ENCODE peak calls at places on chromosome 14, in seven cellular contexts. T is mesenchymal stem cell, X is trophoblast cell, S is neuronal stem cell, I is H9, L is H1, B is mesendoderm. D is an unnamed sample.

GRCh38 chr14:32374155-32374554 is 45.1 kb downstream of the AKAP6 start:
- DNase-seq in T (peak), X (no peak), S (no peak), I (no peak), L (no peak), B (no peak), D (no peak)

GRCh38 chr14:46490150-46490769 is 161.3 kb downstream of the RPL10L start:
- DNase-seq in T (peak), X (no peak), S (peak), I (peak), L (no peak), B (peak), D (no peak)

GRCh38 chr14:54447231-54447692 is 6.1 kb upstream of the CNIH1 start:
- DNase-seq in T (peak), X (peak), S (no peak), I (no peak), L (no peak), B (no peak), D (peak)

GRCh38 chr14:89041245-89041585 is 216.8 kb downstream of the TTC8 start:
- DNase-seq in T (no peak), X (peak), S (no peak), I (no peak), L (no peak), B (peak), D (no peak)

GRCh38 chr14:35366048-35366428 is 38.5 kb downstream of the NFKBIA start:
- DNase-seq in T (peak), X (peak), S (no peak), I (no peak), L (no peak), B (no peak), D (peak)

GRCh38 chr14:81246561-81247270 is 26.0 kb upstream of the GTF2A1 start:
- DNase-seq in T (no peak), X (no peak), S (no peak), I (no peak), L (no peak), B (no peak), D (no peak)

GRCh38 chr14:75307700-75308379 is 29.2 kb downstream of the FOS start:
- DNase-seq in T (peak), X (peak), S (peak), I (peak), L (peak), B (peak), D (peak)

GRCh38 chr14:35531960-35532747 is 1.8 kb upstream of the INSM2 start:
- DNase-seq in T (no peak), X (no peak), S (no peak), I (no peak), L (no peak), B (no peak), D (no peak)

GRCh38 chr14:55578511-55578910 is 1.5 kb upstream of the KTN1 start:
- DNase-seq in T (no peak), X (no peak), S (no peak), I (no peak), L (no peak), B (no peak), D (no peak)

GRCh38 chr14:38056270-38056669 is 151.4 kb upstream of the SSTR1 start:
- DNase-seq in T (peak), X (no peak), S (no peak), I (no peak), L (no peak), B (peak), D (no peak)

GRCh38 chr14:36070056-36071043 is 106.2 kb downstream of the PTCSC3 start:
- DNase-seq in T (peak), X (peak), S (peak), I (peak), L (peak), B (peak), D (peak)

GRCh38 chr14:77485901-77486678 is 12.5 kb downstream of the ISM2 start:
- DNase-seq in T (peak), X (peak), S (no peak), I (no peak), L (no peak), B (no peak), D (peak)

GRCh38 chr14:61406670-61407069 is 85.3 kb downstream of the PRKCH start:
- DNase-seq in T (no peak), X (no peak), S (no peak), I (no peak), L (no peak), B (peak), D (no peak)

GRCh38 chr14:93223565-93223964 is 16.5 kb downstream of the UBR7 start:
- DNase-seq in T (no peak), X (no peak), S (no peak), I (no peak), L (no peak), B (no peak), D (no peak)

GRCh38 chr14:68522510-68523325 is 270.1 kb downstream of the ZFP36L1 start:
- DNase-seq in T (no peak), X (no peak), S (peak), I (no peak), L (no peak), B (peak), D (no peak)

GRCh38 chr14:94027566-94028449 is 1.7 kb downstream of the OTUB2 start:
- DNase-seq in T (no peak), X (no peak), S (no peak), I (no peak), L (no peak), B (no peak), D (no peak)

GRCh38 chr14:95402184-95402583 is 82.5 kb upstream of the CLMN start:
- DNase-seq in T (no peak), X (no peak), S (no peak), I (no peak), L (no peak), B (no peak), D (no peak)

GRCh38 chr14:60862283-60862682 is 118.6 kb downstream of the TRMT5 start:
- DNase-seq in T (peak), X (no peak), S (no peak), I (no peak), L (no peak), B (no peak), D (no peak)

GRCh38 chr14:54572316-54572715 is 5.4 kb downstream of the SAMD4A start:
- DNase-seq in T (peak), X (peak), S (no peak), I (peak), L (no peak), B (peak), D (no peak)

GRCh38 chr14:75877884-75878283 is 103.9 kb downstream of the TGFB3 start:
- DNase-seq in T (no peak), X (no peak), S (no peak), I (no peak), L (no peak), B (no peak), D (no peak)

GRCh38 chr14:80700601-80701000 is 240.9 kb downstream of the CEP128 start:
- DNase-seq in T (no peak), X (no peak), S (no peak), I (no peak), L (no peak), B (no peak), D (no peak)

DNA sequence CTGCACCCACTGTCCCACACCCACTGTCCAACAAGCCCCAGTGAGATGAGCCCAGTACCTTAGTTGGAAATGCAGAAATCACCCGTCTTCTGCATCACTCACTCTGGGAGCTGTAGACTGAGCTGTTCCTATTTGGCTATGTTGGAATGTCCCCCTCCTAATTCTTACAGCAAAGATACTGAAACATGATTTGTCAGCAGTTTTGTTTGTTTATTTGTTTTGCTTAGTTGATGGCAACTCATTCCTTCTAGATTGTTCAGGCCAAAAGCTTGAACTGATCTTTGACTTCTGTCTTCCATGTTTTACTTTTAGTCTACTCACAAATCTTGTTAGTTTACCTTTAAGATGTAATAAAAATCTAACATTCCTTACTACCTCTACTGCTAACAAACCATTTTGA is 233.6 kb upstream of the MIS18BP1 start:
- DNase-seq in T (no peak), X (no peak), S (no peak), I (no peak), L (no peak), B (no peak), D (no peak)
- H3K18ac ChIP-seq in T (no peak), X (no peak), S (no peak), I (no peak), L (no peak), B (no peak), D (no peak)

DNA sequence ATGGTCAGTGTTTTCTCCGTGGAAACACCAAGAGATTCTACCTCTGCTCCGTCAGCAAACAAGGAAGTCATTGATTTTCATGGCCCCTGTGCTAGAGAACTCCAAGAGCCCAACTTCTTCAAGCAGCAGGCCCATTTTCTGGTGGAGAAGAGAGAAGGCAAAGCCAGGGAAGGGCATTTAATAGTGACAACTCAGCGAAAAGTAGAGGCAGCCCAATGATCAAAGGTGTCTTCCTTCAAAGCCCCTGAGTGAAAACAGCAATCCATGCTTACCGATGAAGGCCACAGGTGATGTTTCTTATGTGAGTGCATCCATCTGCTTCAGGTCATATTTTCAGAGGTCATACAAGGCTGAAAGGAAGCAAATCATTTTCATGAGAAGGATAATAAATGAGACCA is 77.3 kb downstream of the VCPKMT start:
- DNase-seq in T (no peak), X (no peak), S (no peak), I (no peak), L (no peak), B (no peak), D (no peak)
- H3K4me2 ChIP-seq in T (no peak), X (no peak), S (no peak), I (no peak), L (no peak), B (no peak), D (no peak)

DNA sequence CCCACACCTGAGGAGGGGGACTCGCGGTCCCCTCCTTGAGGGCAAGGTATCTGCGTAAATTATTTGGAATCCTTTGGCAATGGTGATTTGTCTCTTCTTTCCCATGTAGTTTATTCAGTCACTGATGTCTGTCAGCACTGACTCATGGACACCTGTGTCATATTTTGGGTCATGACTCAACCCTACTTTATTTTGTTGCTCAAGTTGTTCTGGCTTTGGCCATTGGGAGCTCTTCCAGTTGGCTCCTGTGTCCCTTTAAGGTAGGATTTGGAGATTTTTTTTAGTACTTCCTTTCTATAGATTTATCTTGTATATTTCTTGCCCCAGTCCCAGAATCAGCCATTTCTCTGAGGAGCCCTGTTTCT is 47.4 kb upstream of the C14orf180 start:
- DNase-seq in T (no peak), X (no peak), S (no peak), I (no peak), L (no peak), B (no peak), D (no peak)
- H3K18ac ChIP-seq in T (no peak), X (no peak), S (no peak), I (no peak), L (no peak), B (no peak), D (no peak)

GRCh38 chr14:90523544-90523943 is 126.7 kb downstream of the CALM1 start:
- DNase-seq in T (peak), X (peak), S (no peak), I (no peak), L (no peak), B (no peak), D (peak)
- H3K4me2 ChIP-seq in T (no peak), X (no peak), S (no peak), I (no peak), L (no peak), B (no peak), D (no peak)

DNA sequence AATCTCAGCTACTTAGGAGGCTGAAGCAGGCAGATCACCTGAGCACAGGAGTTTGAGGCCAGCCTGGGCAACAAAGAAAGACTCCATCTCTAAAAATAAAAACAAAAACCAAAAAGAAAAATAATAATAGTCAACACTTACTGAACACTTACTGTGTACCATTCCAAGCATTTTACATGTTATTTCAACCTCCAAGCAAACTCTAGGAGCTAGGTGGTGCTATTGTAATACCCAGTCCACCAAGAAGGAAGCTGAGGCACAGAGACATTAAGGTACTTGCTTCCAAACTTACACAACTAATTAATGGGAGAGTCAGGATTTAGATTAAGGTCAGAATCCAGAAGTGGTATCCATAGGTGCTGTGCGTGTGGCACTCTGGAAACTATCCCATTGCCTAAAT is 13.7 kb upstream of the OR6J1 start:
- DNase-seq in T (peak), X (no peak), S (no peak), I (no peak), L (no peak), B (peak), D (peak)
- H3K18ac ChIP-seq in T (no peak), X (no peak), S (no peak), I (no peak), L (no peak), B (peak), D (no peak)

GRCh38 chr14:105173901-105174894 is 5.6 kb upstream of the JAG2 start:
- DNase-seq in T (no peak), X (no peak), S (no peak), I (no peak), L (no peak), B (no peak), D (no peak)
- H3K4me2 ChIP-seq in T (no peak), X (no peak), S (no peak), I (no peak), L (no peak), B (no peak), D (no peak)

DNA sequence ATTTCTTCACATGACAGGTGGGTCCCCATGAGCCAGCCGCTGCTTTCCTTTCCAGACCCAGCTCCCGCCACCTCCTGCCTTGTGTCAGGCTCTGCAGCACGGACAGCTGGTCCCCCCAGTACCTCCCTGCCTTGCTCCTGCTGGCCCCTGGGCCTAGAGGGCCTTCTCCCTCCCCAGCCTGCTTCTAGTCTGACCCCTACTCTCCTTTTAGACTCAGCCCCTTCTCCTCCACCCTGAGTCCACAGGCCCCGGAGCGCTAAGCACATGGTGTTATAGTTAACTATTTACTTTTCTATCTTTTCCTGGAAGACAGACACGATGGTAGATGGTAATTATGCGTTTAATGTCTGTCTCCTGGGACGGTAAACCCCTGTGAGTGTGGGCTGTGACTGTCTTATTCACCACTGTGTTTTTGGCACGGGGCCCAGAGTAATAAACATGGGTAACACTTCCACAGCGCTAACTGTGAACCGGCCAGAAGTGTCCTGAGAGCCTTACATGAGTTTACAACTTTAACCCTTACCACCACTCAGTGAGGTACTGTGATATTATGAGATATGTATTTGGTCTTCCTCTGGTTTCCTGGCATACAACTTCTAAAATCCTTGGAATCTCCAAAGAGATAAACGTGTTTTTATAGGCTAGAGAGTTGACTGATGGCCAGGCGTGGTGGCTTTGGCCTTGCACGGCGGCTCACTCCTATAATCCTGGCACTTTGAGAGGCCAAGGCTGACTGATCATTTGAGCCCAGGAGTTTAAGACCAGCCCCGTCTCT is 41.2 kb downstream of the DGLUCY start:
- DNase-seq in T (peak), X (no peak), S (no peak), I (no peak), L (no peak), B (no peak), D (peak)
- H3K18ac ChIP-seq in T (peak), X (no peak), S (no peak), I (no peak), L (no peak), B (no peak), D (no peak)

GRCh38 chr14:42523656-42524055 is 917.0 kb downstream of the LRFN5 start:
- DNase-seq in T (peak), X (no peak), S (no peak), I (no peak), L (no peak), B (no peak), D (no peak)
- H3K4me2 ChIP-seq in T (no peak), X (no peak), S (no peak), I (no peak), L (no peak), B (no peak), D (no peak)